ENCODE peak calls at places on chromosomes 16 and 17, in nine cellular contexts. T is GM12878; A is astrocyte; P is uterus; I is neural progenitor cell; Y is IMR-90; X is mesendoderm; Z is CD8-positive, alpha-beta memory T cell; Q is left lung. B is an unnamed sample. For H3K4me1, the result is how much of the 10 kb centered on the place peaks cover.

GRCh38 chr17:82096709-82097186 is 1.3 kb downstream of the FASN start:
- DNase-seq in T (no peak), A (no peak), P (no peak), I (no peak), Y (no peak), X (no peak), Z (no peak), Q (no peak), B (no peak)

GRCh38 chr17:33873218-33873617 is 381.9 kb upstream of the CCL2 start:
- DNase-seq in T (no peak), A (peak), P (no peak), I (no peak), Y (no peak), X (peak), Z (no peak), Q (no peak), B (no peak)

GRCh38 chr17:27430882-27431491 is 25.3 kb upstream of the KSR1 start:
- DNase-seq in T (no peak), A (no peak), P (no peak), I (peak), Y (peak), X (peak), Z (no peak), Q (peak), B (no peak)

GRCh38 chr17:75459590-75460267 is 3.3 kb downstream of the TMEM94 start:
- DNase-seq in T (peak), A (no peak), P (no peak), I (no peak), Y (no peak), X (no peak), Z (no peak), Q (peak), B (no peak)

GRCh38 chr17:15377608-15378007 is 36.2 kb upstream of the TEKT3 start:
- DNase-seq in T (no peak), A (peak), P (no peak), I (peak), Y (peak), X (no peak), Z (no peak), Q (no peak), B (no peak)

GRCh38 chr16:11047057-11047456 is 102.7 kb downstream of the CLEC16A start:
- DNase-seq in T (no peak), A (peak), P (no peak), I (no peak), Y (peak), X (no peak), Z (no peak), Q (no peak), B (no peak)

GRCh38 chr16:8554881-8555280 is 35.4 kb downstream of the TMEM114 start:
- DNase-seq in T (no peak), A (no peak), P (no peak), I (no peak), Y (no peak), X (no peak), Z (no peak), Q (no peak), B (no peak)

GRCh38 chr16:84979516-84979915 is 31.8 kb downstream of the ZDHHC7 start:
- DNase-seq in T (no peak), A (no peak), P (no peak), I (no peak), Y (peak), X (no peak), Z (no peak), Q (no peak), B (no peak)

GRCh38 chr17:75913537-75914210 is 9.0 kb upstream of the MRPL38 start:
- DNase-seq in T (no peak), A (no peak), P (no peak), I (no peak), Y (no peak), X (no peak), Z (no peak), Q (no peak), B (no peak)

GRCh38 chr17:43344700-43345099 is 54.1 kb upstream of the ARL4D start:
- DNase-seq in T (no peak), A (no peak), P (no peak), I (no peak), Y (no peak), X (no peak), Z (no peak), Q (no peak), B (no peak)

GRCh38 chr16:69199382-69199781 is 12.4 kb downstream of the SNTB2 start:
- DNase-seq in T (no peak), A (peak), P (peak), I (no peak), Y (peak), X (no peak), Z (no peak), Q (peak), B (no peak)

GRCh38 chr17:74760404-74761105 is 12.1 kb downstream of the NHERF1 start:
- DNase-seq in T (no peak), A (no peak), P (no peak), I (peak), Y (no peak), X (no peak), Z (no peak), Q (no peak), B (no peak)

GRCh38 chr17:55037828-55038227 is 69.3 kb downstream of the STXBP4 start:
- DNase-seq in T (peak), A (no peak), P (no peak), I (no peak), Y (no peak), X (peak), Z (no peak), Q (no peak), B (no peak)

GRCh38 chr17:63698886-63699637 is 863 bp downstream of the LIMD2 start:
- DNase-seq in T (peak), A (peak), P (peak), I (peak), Y (peak), X (peak), Z (peak), Q (peak), B (peak)

GRCh38 chr16:53220585-53220984 is 165.8 kb downstream of the CHD9 start:
- DNase-seq in T (no peak), A (peak), P (no peak), I (peak), Y (peak), X (peak), Z (no peak), Q (no peak), B (no peak)

GRCh38 chr17:31115168-31115567 is 20.4 kb downstream of the NF1 start:
- DNase-seq in T (no peak), A (peak), P (no peak), I (no peak), Y (no peak), X (no peak), Z (no peak), Q (no peak), B (no peak)

GRCh38 chr17:55495239-55495638 is 16.0 kb downstream of the SMIM36 start:
- DNase-seq in T (no peak), A (no peak), P (no peak), I (no peak), Y (no peak), X (no peak), Z (no peak), Q (no peak), B (no peak)

GRCh38 chr17:31561469-31562412 is 170.3 kb downstream of the RAB11FIP4 start:
- DNase-seq in T (no peak), A (peak), P (peak), I (no peak), Y (peak), X (peak), Z (no peak), Q (no peak), B (no peak)

GRCh38 chr16:52997922-52998321 is 54.8 kb downstream of the CHD9NB start:
- DNase-seq in T (no peak), A (no peak), P (no peak), I (no peak), Y (no peak), X (no peak), Z (no peak), Q (no peak), B (no peak)

GRCh38 chr17:44220211-44221071 is 966 bp upstream of the UBTF start:
- DNase-seq in T (no peak), A (no peak), P (no peak), I (peak), Y (peak), X (peak), Z (peak), Q (peak), B (peak)

GRCh38 chr16:76943936-76944335 is 247.1 kb upstream of the MON1B start:
- DNase-seq in T (no peak), A (no peak), P (no peak), I (no peak), Y (no peak), X (no peak), Z (no peak), Q (no peak), B (no peak)

GRCh38 chr17:37791985-37792384 is 47.1 kb upstream of the HNF1B start:
- DNase-seq in T (no peak), A (no peak), P (no peak), I (no peak), Y (no peak), X (no peak), Z (no peak), Q (no peak), B (no peak)

GRCh38 chr17:72321886-72322285 is 201.1 kb downstream of the SOX9 start:
- DNase-seq in T (no peak), A (no peak), P (no peak), I (no peak), Y (no peak), X (no peak), Z (no peak), Q (no peak), B (no peak)

GRCh38 chr16:22625948-22626347 is 115.3 kb downstream of the NPIPB5 start:
- DNase-seq in T (no peak), A (no peak), P (no peak), I (no peak), Y (no peak), X (no peak), Z (no peak), Q (no peak), B (no peak)

GRCh38 chr17:55286681-55287589 is 22.2 kb downstream of the HLF start:
- DNase-seq in T (no peak), A (peak), P (no peak), I (no peak), Y (peak), X (no peak), Z (no peak), Q (no peak), B (no peak)

GRCh38 chr16:85350973-85351372 is 238.7 kb upstream of the CIBAR2 start:
- DNase-seq in T (no peak), A (peak), P (peak), I (no peak), Y (peak), X (no peak), Z (no peak), Q (peak), B (peak)

GRCh38 chr16:68642436-68643064 is 2.6 kb upstream of the CDH3 start:
- DNase-seq in T (no peak), A (peak), P (peak), I (peak), Y (no peak), X (peak), Z (no peak), Q (peak), B (no peak)

GRCh38 chr17:72710834-72711233 is 381.7 kb downstream of the SLC39A11 start:
- DNase-seq in T (no peak), A (no peak), P (no peak), I (no peak), Y (no peak), X (no peak), Z (no peak), Q (no peak), B (no peak)

GRCh38 chr16:72937916-72938315 is 110.0 kb downstream of the ZFHX3 start:
- DNase-seq in T (no peak), A (no peak), P (no peak), I (no peak), Y (no peak), X (no peak), Z (no peak), Q (no peak), B (no peak)

GRCh38 chr17:42989726-42990652 is 8.2 kb upstream of the RPL27 start:
- DNase-seq in T (no peak), A (peak), P (no peak), I (no peak), Y (peak), X (no peak), Z (no peak), Q (no peak), B (no peak)

GRCh38 chr16:3470723-3471122 is 24.6 kb downstream of the C16orf90 start:
- DNase-seq in T (no peak), A (no peak), P (no peak), I (no peak), Y (no peak), X (no peak), Z (peak), Q (no peak), B (no peak)

GRCh38 chr17:8153957-8154607 is 1.9 kb upstream of the PER1 start:
- DNase-seq in T (no peak), A (peak), P (peak), I (peak), Y (peak), X (peak), Z (peak), Q (peak), B (peak)

GRCh38 chr16:60127196-60127595 is 1393.1 kb upstream of the GOT2 start:
- DNase-seq in T (no peak), A (no peak), P (no peak), I (no peak), Y (no peak), X (no peak), Z (no peak), Q (no peak), B (no peak)

GRCh38 chr17:32870027-32870670 is 6.8 kb downstream of the MYO1D start:
- DNase-seq in T (no peak), A (no peak), P (peak), I (no peak), Y (no peak), X (no peak), Z (no peak), Q (no peak), B (peak)

GRCh38 chr16:62738631-62739030 is 702.4 kb upstream of the CDH8 start:
- DNase-seq in T (no peak), A (no peak), P (no peak), I (no peak), Y (no peak), X (no peak), Z (no peak), Q (no peak), B (no peak)

GRCh38 chr17:3535253-3535995 is 22.2 kb downstream of the TRPV3 start:
- DNase-seq in T (no peak), A (peak), P (peak), I (peak), Y (peak), X (peak), Z (peak), Q (peak), B (peak)

GRCh38 chr16:16047761-16048160 is 98.3 kb downstream of the ABCC1 start:
- DNase-seq in T (no peak), A (no peak), P (no peak), I (no peak), Y (no peak), X (no peak), Z (no peak), Q (no peak), B (no peak)

GRCh38 chr17:34726536-34727384 is 147.4 kb downstream of the TMEM132E start:
- DNase-seq in T (no peak), A (no peak), P (no peak), I (no peak), Y (no peak), X (no peak), Z (no peak), Q (no peak), B (no peak)

GRCh38 chr16:24013733-24014645 is 178.2 kb downstream of the PRKCB start:
- DNase-seq in T (peak), A (no peak), P (no peak), I (no peak), Y (no peak), X (no peak), Z (peak), Q (peak), B (no peak)

GRCh38 chr16:75460441-75460840 is 4.0 kb downstream of the TMEM170A start:
- DNase-seq in T (no peak), A (peak), P (no peak), I (peak), Y (no peak), X (peak), Z (no peak), Q (no peak), B (no peak)
- H3K4me1 ChIP-seq in T (under half), A (under half), P (under half), I (under half), Y (under half), X (under half), Z (under half), Q (under half), B (under half)

GRCh38 chr16:79811541-79811940 is 211.0 kb upstream of the MAF start:
- DNase-seq in T (no peak), A (no peak), P (no peak), I (no peak), Y (no peak), X (no peak), Z (no peak), Q (no peak), B (no peak)
- H3K27ac ChIP-seq in T (no peak), A (no peak), P (no peak), I (no peak), Y (no peak), X (no peak), Z (no peak), Q (no peak), B (no peak)

GRCh38 chr17:28972437-28972836 is 21.1 kb upstream of the PHF12 start:
- DNase-seq in T (no peak), A (no peak), P (no peak), I (no peak), Y (no peak), X (no peak), Z (no peak), Q (no peak), B (no peak)
- H3K4me1 ChIP-seq in T (under half), A (under half), P (under half), I (half or more), Y (under half), X (under half), Z (under half), Q (under half), B (under half)

DNA sequence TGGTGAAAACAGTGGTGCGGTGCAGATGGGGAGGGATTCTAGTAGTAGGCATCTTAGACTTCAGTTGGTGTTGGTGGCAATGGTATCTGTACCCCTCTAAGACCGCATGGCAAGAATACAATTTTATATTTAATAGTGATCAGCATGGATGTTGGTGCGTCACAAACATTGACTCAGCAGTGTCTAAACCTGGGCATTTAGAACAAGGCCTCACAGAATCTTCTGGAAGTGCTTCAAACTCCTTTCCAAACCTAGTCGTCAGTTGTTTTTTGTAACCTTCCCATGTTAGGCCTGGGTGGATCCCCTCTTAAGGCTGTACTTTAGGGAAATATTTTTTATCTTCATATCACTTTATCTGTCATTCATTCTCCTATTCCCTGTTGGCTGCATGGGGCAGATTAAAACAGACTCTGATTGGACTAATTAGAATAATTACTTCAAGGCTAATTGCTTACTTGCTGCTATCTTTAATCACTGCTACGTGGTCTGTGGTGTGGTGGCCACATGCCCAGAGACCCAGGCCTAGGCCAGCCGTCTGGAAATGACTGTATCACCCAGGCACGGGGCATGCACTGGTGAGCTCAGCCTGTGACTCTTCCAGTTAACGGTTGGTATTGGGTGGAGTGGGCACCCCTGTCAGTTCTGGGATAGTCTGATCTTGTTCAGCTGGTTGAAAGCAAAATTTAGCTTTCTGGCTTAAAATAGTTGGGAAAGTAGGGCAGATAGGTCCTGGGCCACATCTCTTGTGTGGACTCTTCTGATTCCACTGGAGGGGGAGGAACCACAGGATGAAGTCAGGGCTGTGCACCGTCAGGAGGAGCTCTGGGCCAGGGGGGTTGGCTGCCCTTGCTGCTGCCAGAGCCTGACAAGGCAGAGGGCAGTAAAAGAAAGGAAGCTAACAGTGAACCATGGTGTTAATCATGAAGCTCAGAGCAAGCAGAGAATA is 4.5 kb downstream of the ALKBH5 start:
- DNase-seq in T (no peak), A (peak), P (no peak), I (no peak), Y (peak), X (no peak), Z (no peak), Q (no peak), B (no peak)
- H3K27ac ChIP-seq in T (no peak), A (peak), P (no peak), I (no peak), Y (no peak), X (no peak), Z (no peak), Q (peak), B (peak)

GRCh38 chr16:88319116-88319965 is 63.4 kb upstream of the ZNF469 start:
- DNase-seq in T (no peak), A (no peak), P (no peak), I (no peak), Y (no peak), X (no peak), Z (no peak), Q (no peak), B (no peak)

GRCh38 chr16:88316941-88317618 is 65.7 kb upstream of the ZNF469 start:
- DNase-seq in T (no peak), A (no peak), P (no peak), I (no peak), Y (no peak), X (no peak), Z (no peak), Q (no peak), B (no peak)

GRCh38 chr16:88317619-88317977 is 65.2 kb upstream of the ZNF469 start:
- DNase-seq in T (no peak), A (peak), P (peak), I (no peak), Y (peak), X (no peak), Z (no peak), Q (no peak), B (peak)

GRCh38 chr16:88318091-88318494 is 64.7 kb upstream of the ZNF469 start:
- DNase-seq in T (no peak), A (no peak), P (no peak), I (no peak), Y (no peak), X (no peak), Z (no peak), Q (no peak), B (no peak)

DNA sequence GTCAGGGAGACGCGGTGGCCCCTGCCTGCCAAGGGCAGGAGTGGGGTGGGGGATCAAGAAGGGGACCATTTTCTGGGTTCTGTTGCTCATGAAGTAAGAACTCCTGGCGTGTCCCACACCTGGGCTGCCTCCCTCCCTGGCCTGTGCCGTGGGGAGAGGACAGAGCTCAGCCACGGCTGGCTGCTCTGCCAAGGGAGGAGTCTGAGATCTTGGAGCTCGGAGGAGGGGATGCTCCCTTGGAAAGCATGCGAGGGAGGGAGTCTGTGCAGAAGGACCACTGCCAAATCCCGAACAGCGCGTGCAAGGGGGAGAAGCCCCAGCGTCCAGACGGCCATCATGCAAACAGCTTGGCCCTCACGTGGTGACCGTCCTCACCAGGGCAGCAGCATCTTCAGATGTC is 64.2 kb upstream of the ZNF469 start:
- DNase-seq in T (no peak), A (no peak), P (peak), I (no peak), Y (no peak), X (no peak), Z (no peak), Q (no peak), B (no peak)
- H3K4me1 ChIP-seq in T (under half), A (under half), P (under half), I (under half), Y (under half), X (under half), Z (under half), Q (under half), B (under half)

DNA sequence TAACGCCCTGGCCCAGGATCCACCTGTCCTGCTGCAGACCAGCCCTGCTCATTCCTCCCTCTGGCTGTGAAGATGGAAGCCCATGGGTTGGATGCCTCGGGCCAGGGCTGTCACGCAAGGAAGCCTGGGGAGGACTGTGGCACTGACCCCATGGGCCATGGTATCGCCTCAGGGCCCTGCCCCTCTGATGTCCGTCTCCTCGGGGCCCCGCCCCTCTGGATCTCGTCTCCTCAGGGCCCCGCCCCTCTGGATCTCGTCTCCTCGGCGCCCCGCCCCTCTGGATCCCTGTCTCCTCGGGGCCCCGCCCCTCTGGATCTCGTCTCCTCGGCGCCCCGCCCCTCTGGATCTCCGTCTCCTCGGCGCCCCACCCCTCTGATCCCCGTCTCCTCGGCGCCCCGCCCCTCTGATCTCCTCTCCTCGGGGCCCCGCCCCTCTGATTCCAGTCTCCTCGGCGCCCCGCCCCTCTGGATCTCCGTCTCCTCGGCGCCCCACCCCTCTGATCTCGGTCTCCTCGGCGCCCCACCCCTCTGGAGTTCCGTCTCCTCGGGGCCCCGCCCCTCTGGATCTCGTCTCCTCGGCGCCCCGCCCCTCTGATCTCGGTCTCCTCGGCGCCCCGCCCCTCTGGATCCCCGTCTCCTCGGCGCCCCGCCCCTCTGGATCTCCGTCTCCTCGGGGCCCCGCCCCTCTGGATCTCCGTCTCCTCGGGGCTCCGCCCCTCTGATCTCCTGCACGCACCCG is 24.0 kb downstream of the METRNL start:
- DNase-seq in T (no peak), A (no peak), P (no peak), I (peak), Y (peak), X (no peak), Z (no peak), Q (peak), B (peak)
- H3K27ac ChIP-seq in T (no peak), A (no peak), P (peak), I (no peak), Y (no peak), X (no peak), Z (no peak), Q (no peak), B (peak)

B was measured in tibial artery.